ENCODE peak calls at places on chromosomes 12 and 14, in seven cellular contexts. M is psoas muscle, O is neuronal stem cell, R is body of pancreas, J is breast epithelium, Z is prostate gland, D is esophagus squamous epithelium. A is an unnamed sample.

GRCh38 chr14:31071151-31071550 is 45.0 kb upstream of the STRN3 start:
- DNase-seq in M (no peak), O (no peak), R (no peak), J (no peak), Z (no peak), D (no peak), A (no peak)

GRCh38 chr12:121576851-121577391 is 3.9 kb downstream of the KDM2B start:
- DNase-seq in M (no peak), O (peak; percentile 87), R (no peak), J (no peak), Z (no peak), D (no peak), A (no peak)

GRCh38 chr14:76883437-76883836 is 57.2 kb downstream of the LRRC74A start:
- DNase-seq in M (no peak), O (no peak), R (no peak), J (no peak), Z (no peak), D (no peak), A (peak; percentile 72)

GRCh38 chr14:104546591-104547309 is 32.8 kb upstream of the C14orf180 start:
- DNase-seq in M (peak; percentile 15), O (no peak), R (no peak), J (no peak), Z (no peak), D (no peak), A (no peak)

GRCh38 chr14:74531467-74531866 is 37.9 kb downstream of the ISCA2 start:
- DNase-seq in M (no peak), O (no peak), R (no peak), J (no peak), Z (no peak), D (no peak), A (no peak)

GRCh38 chr14:102554835-102555819 is 37.3 kb upstream of the RCOR1 start:
- DNase-seq in M (peak; percentile 69), O (peak; percentile 47), R (peak; percentile 65), J (no peak), Z (no peak), D (no peak), A (no peak)

GRCh38 chr12:48351022-48351708 is 446 bp upstream of the ZNF641 start:
- DNase-seq in M (peak; percentile 91), O (peak; percentile 83), R (peak; percentile 84), J (peak; percentile 47), Z (peak; percentile 58), D (no peak), A (no peak)

GRCh38 chr12:105888696-105889095 is 250.1 kb downstream of the NUAK1 start:
- DNase-seq in M (no peak), O (no peak), R (no peak), J (no peak), Z (no peak), D (no peak), A (no peak)

GRCh38 chr12:96906498-96906848 is 584 bp upstream of the NEDD1 start:
- DNase-seq in M (no peak), O (no peak), R (no peak), J (no peak), Z (no peak), D (no peak), A (no peak)

GRCh38 chr14:72692678-72693077 is 201.2 kb downstream of the DPF3 start:
- DNase-seq in M (no peak), O (no peak), R (peak; percentile 68), J (no peak), Z (no peak), D (no peak), A (no peak)

GRCh38 chr12:78977463-78977862 is 112.9 kb downstream of the SYT1 start:
- DNase-seq in M (no peak), O (no peak), R (no peak), J (no peak), Z (no peak), D (no peak), A (no peak)

GRCh38 chr14:59427653-59428578 is 37.3 kb downstream of the GPR135 start:
- DNase-seq in M (peak; percentile 69), O (no peak), R (no peak), J (no peak), Z (no peak), D (no peak), A (no peak)

GRCh38 chr14:52950410-52950897 is 396 bp downstream of the FERMT2 start:
- DNase-seq in M (peak; percentile 81), O (peak; percentile 45), R (peak; percentile 59), J (peak; percentile 51), Z (peak; percentile 62), D (no peak), A (no peak)

GRCh38 chr12:12278899-12279298 is 12.1 kb upstream of the LRP6 start:
- DNase-seq in M (no peak), O (no peak), R (no peak), J (no peak), Z (no peak), D (no peak), A (no peak)

GRCh38 chr12:87670448-87670847 is 358.8 kb downstream of the C12orf50 start:
- DNase-seq in M (no peak), O (no peak), R (no peak), J (no peak), Z (no peak), D (no peak), A (peak; percentile 25)

GRCh38 chr12:117085318-117085947 is 13.8 kb downstream of the TESC start:
- DNase-seq in M (no peak), O (no peak), R (no peak), J (no peak), Z (no peak), D (no peak), A (no peak)

GRCh38 chr14:77761205-77761931 is 412 bp upstream of the SNW1 start:
- DNase-seq in M (peak; percentile 64), O (no peak), R (peak; percentile 41), J (no peak), Z (no peak), D (no peak), A (no peak)

GRCh38 chr12:57629897-57630471 is 3.0 kb downstream of the B4GALNT1 start:
- DNase-seq in M (peak; percentile 28), O (no peak), R (no peak), J (peak; percentile 7), Z (no peak), D (no peak), A (no peak)

DNA sequence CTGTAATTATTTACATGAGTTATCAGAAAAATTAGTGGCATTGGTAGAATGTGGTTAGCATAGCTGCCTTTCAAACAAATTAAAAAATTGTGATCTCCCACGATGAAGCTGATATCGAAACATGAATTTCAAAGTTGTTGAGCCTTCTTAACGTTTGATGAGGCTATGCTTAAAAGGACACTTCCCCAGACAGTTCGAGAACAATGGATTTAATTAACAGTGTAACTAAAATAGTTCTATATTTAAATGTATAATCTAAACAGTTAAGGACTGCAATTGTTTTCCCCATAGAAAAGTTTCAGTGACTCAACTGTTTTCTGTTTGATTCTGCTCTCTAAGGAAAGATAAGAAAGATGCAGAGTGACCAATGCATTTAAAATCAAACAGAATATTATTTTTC is 1.6 kb downstream of the CLEC2B start:
- DNase-seq in M (no peak), O (no peak), R (no peak), J (no peak), Z (no peak), D (no peak), A (peak; percentile 15)
- H3K4me3 ChIP-seq in M (peak overlapping the region; percentile 71), O (no peak overlapping the region), R (no peak overlapping the region), J (peak overlapping the region; percentile 51), Z (no peak overlapping the region), D (peak overlapping the region; percentile 70), A (peak overlapping the region; percentile 70)

DNA sequence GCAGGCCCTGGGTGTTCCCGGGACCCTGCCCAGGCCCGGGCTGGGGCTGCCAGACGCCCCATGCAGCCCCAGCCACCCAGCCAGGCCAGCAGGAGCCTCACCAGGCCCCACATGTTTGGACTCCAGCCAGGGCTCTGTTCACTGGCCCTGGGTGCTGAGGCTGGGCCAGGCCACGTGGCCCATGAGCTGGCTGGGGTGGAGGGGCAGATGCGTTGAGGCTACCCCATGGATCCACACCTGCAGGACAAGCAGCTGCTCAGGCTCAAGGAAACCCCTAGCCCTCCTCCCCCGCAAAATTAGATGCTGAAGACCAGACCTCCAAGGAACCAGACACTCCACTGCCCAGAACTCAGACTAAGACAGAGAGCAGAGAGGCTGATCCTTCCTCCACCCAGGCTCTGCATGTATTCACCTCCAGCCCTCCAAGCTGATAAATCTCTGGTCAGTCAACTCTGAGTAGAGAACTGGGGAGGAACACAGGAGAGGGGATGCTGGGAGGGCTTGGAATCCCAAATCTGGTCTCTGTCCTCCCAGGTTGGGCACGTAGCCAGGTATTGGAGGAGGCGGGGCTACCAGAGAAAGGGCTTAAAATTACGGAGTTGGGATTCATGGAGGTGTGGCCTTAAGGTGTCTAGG is 1.6 kb downstream of the CDH24 start:
- DNase-seq in M (peak; percentile 59), O (no peak), R (peak; percentile 35), J (no peak), Z (no peak), D (no peak), A (no peak)
- H3K4me3 ChIP-seq in M (no peak overlapping the region), O (no peak overlapping the region), R (no peak overlapping the region), J (no peak overlapping the region), Z (no peak overlapping the region), D (no peak overlapping the region), A (no peak overlapping the region)

GRCh38 chr14:21506557-21506956 is 4.6 kb downstream of the METTL3 start:
- DNase-seq in M (no peak), O (no peak), R (no peak), J (no peak), Z (no peak), D (no peak), A (no peak)

GRCh38 chr14:21510735-21511657 is at the start of gene METTL3:
- DNase-seq in M (peak; percentile 99), O (peak; percentile 92), R (peak; percentile 99), J (peak; percentile 98), Z (peak; percentile 98), D (peak; percentile 91), A (peak; percentile 97)

GRCh38 chr14:21505009-21505553 is 6.1 kb downstream of the METTL3 start:
- DNase-seq in M (no peak), O (no peak), R (no peak), J (no peak), Z (no peak), D (no peak), A (no peak)

GRCh38 chr14:21514341-21514740 is 3.2 kb upstream of the METTL3 start:
- DNase-seq in M (no peak), O (no peak), R (no peak), J (no peak), Z (no peak), D (no peak), A (no peak)

DNA sequence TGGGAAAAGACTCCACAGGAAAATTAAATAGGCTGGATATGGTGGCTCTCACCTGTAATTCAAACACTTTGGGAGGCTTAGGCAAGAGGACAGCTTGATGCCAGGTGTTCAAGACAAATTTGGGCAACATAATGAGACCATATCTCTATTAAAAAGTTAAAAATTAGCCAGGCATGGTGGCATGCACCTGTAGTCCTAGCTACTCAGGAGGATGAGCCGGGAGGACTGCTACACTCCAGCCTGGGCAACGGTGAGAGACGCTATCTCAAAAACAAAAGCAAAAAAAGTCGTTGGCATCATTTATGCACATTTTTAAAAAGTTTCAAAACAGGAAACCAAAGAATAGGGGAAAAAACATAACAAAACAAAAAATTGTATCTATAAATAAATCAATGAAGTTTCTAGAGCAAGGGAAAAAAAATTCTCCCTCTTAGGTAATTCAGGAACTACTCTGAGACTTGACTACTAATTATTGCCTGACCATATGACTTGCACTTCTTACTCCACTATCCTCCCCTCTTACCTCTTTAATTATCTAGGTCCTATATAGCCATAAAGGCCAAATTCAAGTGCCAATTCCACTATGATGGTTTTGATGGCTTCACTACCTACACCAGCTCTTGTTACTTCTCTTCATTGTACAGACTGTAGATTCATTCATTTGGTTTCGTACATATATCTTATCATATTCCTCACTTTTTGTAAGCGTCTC is 1.6 kb downstream of the METTL3 start:
- DNase-seq in M (no peak), O (no peak), R (no peak), J (no peak), Z (no peak), D (no peak), A (no peak)
- H3K4me3 ChIP-seq in M (peak overlapping the region; percentile 98), O (no peak overlapping the region), R (no peak overlapping the region), J (no peak overlapping the region), Z (no peak overlapping the region), D (peak overlapping the region; percentile 93), A (peak overlapping the region; percentile 80)

GRCh38 chr12:124904306-124905098 is 9.9 kb downstream of the UBC start:
- DNase-seq in M (peak; percentile 94), O (no peak), R (peak; percentile 69), J (peak; percentile 82), Z (peak; percentile 75), D (no peak), A (no peak)
- H3K4me3 ChIP-seq in M (peak overlapping the region; percentile 16), O (no peak overlapping the region), R (no peak overlapping the region), J (no peak overlapping the region), Z (no peak overlapping the region), D (peak overlapping the region; percentile 19), A (no peak overlapping the region)